ENCODE peak calls at places on chromosomes 5 and 9, in ten cellular contexts. A is left ventricle myocardium inferior, T is astrocyte, R is brain microvascular endothelial cell, L is lung, N is left lung, D is ascending aorta, Z is heart right ventricle, G is stomach, Q is sigmoid colon. K is an unnamed sample.
A peak's percentile ranks its signal among the peaks of the same experiment; 100 is the strongest.

GRCh38 chr5:33679791-33680190 is 212.0 kb downstream of the ADAMTS12 start:
- DNase-seq in A (no peak), T (peak; percentile 45), R (no peak), L (no peak), N (no peak), D (no peak), Z (no peak), G (no peak), Q (no peak), K (no peak)

GRCh38 chr9:36781532-36781931 is 208.8 kb downstream of the MELK start:
- DNase-seq in A (no peak), T (peak; percentile 6), R (no peak), L (no peak), N (no peak), D (no peak), Z (no peak), G (peak; percentile 28), Q (no peak), K (peak; percentile 69)

GRCh38 chr5:139676951-139677367 is 28.8 kb downstream of the CXXC5 start:
- DNase-seq in A (no peak), T (no peak), R (no peak), L (no peak), N (no peak), D (no peak), Z (no peak), G (no peak), Q (no peak), K (no peak)

GRCh38 chr9:88387733-88388202 is 476 bp upstream of the SPIN1 start:
- DNase-seq in A (peak; percentile 32), T (peak; percentile 45), R (peak; percentile 53), L (peak; percentile 43), N (peak; percentile 67), D (peak; percentile 77), Z (peak; percentile 52), G (peak; percentile 59), Q (peak; percentile 79), K (peak; percentile 64)

GRCh38 chr9:35726876-35727438 is 5.0 kb downstream of the TLN1 start:
- DNase-seq in A (no peak), T (peak; percentile 36), R (peak; percentile 40), L (no peak), N (no peak), D (peak; percentile 90), Z (peak; percentile 38), G (no peak), Q (peak; percentile 91), K (peak; percentile 75)

GRCh38 chr5:72114629-72115028 is 7.4 kb downstream of the MAP1B start:
- DNase-seq in A (no peak), T (no peak), R (no peak), L (no peak), N (no peak), D (no peak), Z (no peak), G (no peak), Q (no peak), K (no peak)

GRCh38 chr9:130847306-130848217 is 12.5 kb downstream of the ABL1 start:
- DNase-seq in A (peak; percentile 71), T (peak; percentile 100), R (peak; percentile 97), L (peak; percentile 72), N (peak; percentile 60), D (peak; percentile 93), Z (peak; percentile 39), G (peak; percentile 44), Q (peak; percentile 97), K (peak; percentile 85)

GRCh38 chr9:35172878-35173277 is 11.1 kb downstream of the UNC13B start:
- DNase-seq in A (no peak), T (no peak), R (no peak), L (no peak), N (no peak), D (no peak), Z (no peak), G (no peak), Q (no peak), K (no peak)

GRCh38 chr5:130198927-130199326 is 294.7 kb downstream of the CHSY3 start:
- DNase-seq in A (no peak), T (peak; percentile 18), R (peak; percentile 18), L (no peak), N (no peak), D (no peak), Z (no peak), G (no peak), Q (no peak), K (peak; percentile 7)

GRCh38 chr9:38118862-38119435 is 49.9 kb upstream of the SHB start:
- DNase-seq in A (no peak), T (no peak), R (no peak), L (no peak), N (no peak), D (no peak), Z (no peak), G (no peak), Q (no peak), K (no peak)

GRCh38 chr9:32378496-32378895 is 5.9 kb upstream of the ACO1 start:
- DNase-seq in A (no peak), T (peak; percentile 60), R (peak; percentile 59), L (no peak), N (no peak), D (no peak), Z (no peak), G (no peak), Q (no peak), K (no peak)

GRCh38 chr9:27664136-27664819 is 91.0 kb upstream of the C9orf72 start:
- DNase-seq in A (no peak), T (no peak), R (no peak), L (no peak), N (no peak), D (no peak), Z (no peak), G (no peak), Q (no peak), K (no peak)
- H3K27ac ChIP-seq in A (no peak overlapping the region), T (no peak overlapping the region), R (no peak overlapping the region), L (no peak overlapping the region), N (no peak overlapping the region), D (no peak overlapping the region), Z (no peak overlapping the region), G (no peak overlapping the region), Q (no peak overlapping the region), K (no peak overlapping the region)

GRCh38 chr5:159184858-159185381 is 24.4 kb downstream of the RNF145 start:
- DNase-seq in A (no peak), T (peak; percentile 97), R (peak; percentile 89), L (no peak), N (no peak), D (no peak), Z (no peak), G (no peak), Q (no peak), K (no peak)

GRCh38 chr5:159184236-159184635 is 25.1 kb downstream of the RNF145 start:
- DNase-seq in A (no peak), T (peak; percentile 60), R (no peak), L (no peak), N (no peak), D (no peak), Z (no peak), G (no peak), Q (no peak), K (no peak)

GRCh38 chr5:159181152-159181551 is 28.2 kb downstream of the RNF145 start:
- DNase-seq in A (no peak), T (no peak), R (no peak), L (no peak), N (no peak), D (no peak), Z (no peak), G (no peak), Q (no peak), K (no peak)

GRCh38 chr5:159182691-159183090 is 26.7 kb downstream of the RNF145 start:
- DNase-seq in A (no peak), T (peak; percentile 53), R (no peak), L (no peak), N (no peak), D (no peak), Z (no peak), G (no peak), Q (no peak), K (no peak)

GRCh38 chr5:159183247-159183646 is 26.1 kb downstream of the RNF145 start:
- DNase-seq in A (no peak), T (no peak), R (no peak), L (no peak), N (no peak), D (no peak), Z (no peak), G (no peak), Q (no peak), K (no peak)
- H3K27ac ChIP-seq in A (peak overlapping the region; percentile 64), T (peak overlapping the region; percentile 96), R (peak overlapping the region; percentile 90), L (no peak overlapping the region), N (peak overlapping the region; percentile 78), D (no peak overlapping the region), Z (peak overlapping the region; percentile 58), G (no peak overlapping the region), Q (no peak overlapping the region), K (peak overlapping the region; percentile 23)

GRCh38 chr5:154444559-154445421 is 1.0 kb upstream of the SAP30L start:
- DNase-seq in A (peak; percentile 16), T (no peak), R (no peak), L (no peak), N (no peak), D (peak; percentile 65), Z (no peak), G (no peak), Q (no peak), K (no peak)
- H3K27ac ChIP-seq in A (peak overlapping the region; percentile 90), T (peak overlapping the region; percentile 47), R (no peak overlapping the region), L (peak overlapping the region; percentile 83), N (peak overlapping the region; percentile 90), D (peak overlapping the region; percentile 92), Z (peak overlapping the region; percentile 90), G (peak overlapping the region; percentile 89), Q (peak overlapping the region; percentile 91), K (peak overlapping the region; percentile 81)

GRCh38 chr9:134285215-134285845 is 40.9 kb upstream of the RXRA start:
- DNase-seq in A (no peak), T (no peak), R (no peak), L (no peak), N (no peak), D (no peak), Z (no peak), G (no peak), Q (no peak), K (no peak)

GRCh38 chr9:134284741-134285140 is 41.5 kb upstream of the RXRA start:
- DNase-seq in A (no peak), T (no peak), R (no peak), L (no peak), N (no peak), D (no peak), Z (no peak), G (no peak), Q (no peak), K (no peak)

GRCh38 chr9:134283111-134283515 is 43.1 kb upstream of the RXRA start:
- DNase-seq in A (peak; percentile 57), T (peak; percentile 64), R (no peak), L (peak; percentile 51), N (peak; percentile 69), D (peak; percentile 90), Z (peak; percentile 82), G (peak; percentile 91), Q (peak; percentile 96), K (peak; percentile 62)

GRCh38 chr9:134283692-134284265 is 42.5 kb upstream of the RXRA start:
- DNase-seq in A (no peak), T (no peak), R (no peak), L (no peak), N (no peak), D (no peak), Z (no peak), G (no peak), Q (no peak), K (no peak)

DNA sequence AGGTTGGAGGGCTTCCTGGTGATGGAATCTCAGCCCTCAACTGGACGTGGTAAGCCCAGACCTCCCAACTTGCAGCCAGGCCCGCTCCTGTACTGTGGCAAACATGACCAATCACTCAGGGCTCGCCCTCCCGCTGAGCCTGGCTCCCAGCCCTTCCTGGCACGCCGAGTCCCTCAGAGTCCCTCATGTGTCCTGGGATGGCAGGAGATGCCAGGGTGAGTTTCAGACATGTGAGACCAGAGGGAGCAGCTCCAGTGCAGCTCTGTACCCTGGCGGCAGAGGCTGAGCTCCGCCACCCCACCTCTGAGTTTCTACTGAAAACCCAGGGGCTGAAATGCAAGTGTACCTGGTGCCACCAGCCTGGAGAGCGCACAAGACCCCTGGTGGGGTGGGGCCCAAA is 42.0 kb upstream of the RXRA start:
- DNase-seq in A (peak; percentile 72), T (no peak), R (no peak), L (no peak), N (no peak), D (peak; percentile 82), Z (peak; percentile 76), G (peak; percentile 70), Q (no peak), K (no peak)
- H3K27ac ChIP-seq in A (peak overlapping the region; percentile 67), T (no peak overlapping the region), R (no peak overlapping the region), L (no peak overlapping the region), N (no peak overlapping the region), D (no peak overlapping the region), Z (peak overlapping the region; percentile 72), G (peak overlapping the region; percentile 86), Q (no peak overlapping the region), K (no peak overlapping the region)